ENCODE peak calls at places on chromosomes 13 and 19, in seven cellular contexts. J is aorta, X is HFFc6, E is iris pigment epithelial cell, V is breast epithelium, K is fibroblast of pulmonary artery, U is upper lobe of right lung. P is an unnamed sample.

GRCh38 chr13:66348745-66349720 is 881.1 kb downstream of the PCDH9 start:
- DNase-seq in J (no peak), X (no peak), E (no peak), V (no peak), K (peak), U (no peak), P (no peak)

GRCh38 chr19:29524912-29525870 is 603 bp upstream of the VSTM2B start:
- DNase-seq in J (peak), X (no peak), E (no peak), V (no peak), K (no peak), U (peak), P (no peak)

GRCh38 chr19:46218160-46218559 is 11.4 kb upstream of the IGFL1 start:
- DNase-seq in J (no peak), X (no peak), E (peak), V (no peak), K (peak), U (no peak), P (no peak)

GRCh38 chr13:109835321-109835720 is 48.9 kb upstream of the IRS2 start:
- DNase-seq in J (no peak), X (no peak), E (peak), V (no peak), K (peak), U (no peak), P (no peak)

GRCh38 chr19:17831419-17831888 is 10.1 kb upstream of the INSL3 start:
- DNase-seq in J (peak), X (no peak), E (no peak), V (no peak), K (no peak), U (no peak), P (no peak)

GRCh38 chr13:23711355-23711754 is 141.1 kb downstream of the TNFRSF19 start:
- DNase-seq in J (no peak), X (no peak), E (no peak), V (no peak), K (no peak), U (no peak), P (no peak)

GRCh38 chr19:16470911-16471811 is 609 bp downstream of the EPS15L1 start:
- DNase-seq in J (peak), X (peak), E (peak), V (no peak), K (peak), U (no peak), P (no peak)

GRCh38 chr13:89899302-89900103 is 1448.0 kb upstream of the MIR17HG start:
- DNase-seq in J (no peak), X (no peak), E (no peak), V (no peak), K (no peak), U (no peak), P (no peak)

GRCh38 chr19:30896551-30896950 is 452.7 kb downstream of the TSHZ3 start:
- DNase-seq in J (no peak), X (no peak), E (no peak), V (no peak), K (no peak), U (no peak), P (no peak)

GRCh38 chr13:27125357-27126282 is 46.0 kb downstream of the USP12 start:
- DNase-seq in J (no peak), X (no peak), E (no peak), V (no peak), K (no peak), U (no peak), P (no peak)

GRCh38 chr19:46731007-46731501 is 14.1 kb upstream of the PRKD2 start:
- DNase-seq in J (no peak), X (peak), E (peak), V (no peak), K (peak), U (peak), P (no peak)

GRCh38 chr13:100983111-100983510 is 308.5 kb upstream of the TMTC4 start:
- DNase-seq in J (no peak), X (no peak), E (no peak), V (no peak), K (no peak), U (no peak), P (no peak)

GRCh38 chr19:8610928-8611284 is 391 bp upstream of the ADAMTS10 start:
- DNase-seq in J (no peak), X (no peak), E (no peak), V (no peak), K (no peak), U (no peak), P (no peak)

GRCh38 chr13:97125051-97125809 is 96.9 kb upstream of the MBNL2 start:
- DNase-seq in J (no peak), X (peak), E (peak), V (no peak), K (peak), U (no peak), P (no peak)

GRCh38 chr13:72208112-72208645 is 341.2 kb upstream of the DACH1 start:
- DNase-seq in J (no peak), X (no peak), E (no peak), V (no peak), K (no peak), U (no peak), P (no peak)

GRCh38 chr19:46482645-46483044 is 11.3 kb upstream of the PNMA8A start:
- DNase-seq in J (no peak), X (peak), E (peak), V (no peak), K (peak), U (no peak), P (no peak)

GRCh38 chr19:38849746-38850230 is at the start of gene HNRNPL:
- DNase-seq in J (peak), X (no peak), E (no peak), V (peak), K (no peak), U (peak), P (no peak)

GRCh38 chr13:21060827-21061076 is 634 bp downstream of the LATS2 start:
- DNase-seq in J (peak), X (no peak), E (no peak), V (no peak), K (no peak), U (no peak), P (peak)

GRCh38 chr13:41150058-41150457 is 17.5 kb upstream of the KBTBD6 start:
- DNase-seq in J (no peak), X (no peak), E (no peak), V (no peak), K (no peak), U (no peak), P (no peak)